ENCODE peak calls at places on chromosomes 2 and 18, in five cellular contexts. X is NCI-H2081; Y is OCI-LY7; R is CD4-positive, alpha-beta T cell; E is stimulated activated CD8-positive, alpha-beta memory T cell treated with anti-CD3 and anti-CD28 coated beads, Interleukin-15, amount 100 ng/mL, for 24 hours. J is an unnamed sample.

GRCh38 chr2:128732976-128733431 is 414.3 kb upstream of the HS6ST1 start:
- DNase-seq in R (no peak), E (no peak), Y (no peak), X (no peak), J (no peak)

GRCh38 chr2:134892282-134893054 is 26.2 kb upstream of the CCNT2 start:
- DNase-seq in R (no peak), E (no peak), Y (no peak), X (no peak), J (no peak)

GRCh38 chr18:62634471-62634870 is 80.9 kb upstream of the PHLPP1 start:
- DNase-seq in E (no peak), R (no peak), Y (no peak), X (no peak), J (no peak)

GRCh38 chr2:25310965-25311865 is 30.5 kb downstream of the DNMT3A start:
- DNase-seq in E (no peak), R (no peak), Y (no peak), X (peak), J (no peak)

GRCh38 chr2:60544059-60544458 is 9.4 kb downstream of the BCL11A start:
- DNase-seq in E (no peak), Y (no peak), X (no peak), R (no peak), J (no peak)

GRCh38 chr2:48016620-48017019 is 110.3 kb upstream of the FBXO11 start:
- DNase-seq in Y (peak), R (no peak), E (no peak), X (no peak), J (no peak)

GRCh38 chr2:28210535-28210934 is 182.1 kb upstream of the FOSL2 start:
- DNase-seq in R (no peak), X (no peak), Y (no peak), E (no peak), J (no peak)

GRCh38 chr2:3563521-3563976 is 5.4 kb upstream of the RNASEH1 start:
- DNase-seq in E (no peak), X (no peak), R (no peak), Y (peak), J (no peak)

GRCh38 chr18:7682334-7682733 is 115.2 kb downstream of the PTPRM start:
- DNase-seq in Y (no peak), R (no peak), E (no peak), X (no peak), J (no peak)

GRCh38 chr18:23182606-23183005 is 47.3 kb downstream of the CABLES1 start:
- DNase-seq in X (no peak), R (no peak), Y (no peak), E (no peak), J (no peak)

GRCh38 chr2:54724560-54725342 is 1.3 kb downstream of the EML6 start:
- DNase-seq in E (no peak), R (peak), Y (peak), X (peak), J (no peak)

J was measured in KG1.